ENCODE peak calls at places on chromosome 20, in ten cellular contexts. W is Calu3; R is mesenteric fat pad; I is cerebellar cortex; O is stromal cell of bone marrow; X is C1 segment of cervical spinal cord; B is hippocampal formation; E is stimulated activated CD4-positive, alpha-beta T cell treated with anti-CD3 and anti-CD28 coated beads, TNF-alpha, amount 100 ng/mL, for 4 hours; N is activated T-helper 1 cell treated with anti-CD3 and anti-CD28 coated beads, Interleukin-2, amount 50 U/mL, for 16 hours; S is GM03348. P is an unnamed sample.

GRCh38 chr20:5080384-5080877 is 39.3 kb downstream of the PCNA start:
- DNase-seq in W (no peak), R (peak), I (no peak), O (peak), X (peak), B (no peak), E (no peak), N (no peak), S (peak), P (peak)

GRCh38 chr20:48538058-48538825 is 289.6 kb downstream of the PREX1 start:
- DNase-seq in W (peak), R (no peak), I (no peak), O (peak), X (no peak), B (no peak), E (no peak), N (no peak), S (peak), P (peak)

GRCh38 chr20:25336561-25337422 is 53.8 kb downstream of the ABHD12 start:
- DNase-seq in W (no peak), R (no peak), I (peak), O (peak), X (no peak), B (peak), E (no peak), N (no peak), S (no peak), P (peak)

GRCh38 chr20:7113577-7114466 is 346.3 kb downstream of the BMP2 start:
- DNase-seq in W (peak), R (no peak), I (peak), O (peak), X (peak), B (peak), E (no peak), N (no peak), S (peak), P (peak)

GRCh38 chr20:59567585-59568508 is 36.5 kb upstream of the PHACTR3 start:
- DNase-seq in W (no peak), R (peak), I (no peak), O (no peak), X (no peak), B (no peak), E (no peak), N (no peak), S (no peak), P (no peak)

GRCh38 chr20:57662313-57663240 is 42.4 kb upstream of the ZBP1 start:
- DNase-seq in W (no peak), R (peak), I (no peak), O (no peak), X (no peak), B (no peak), E (no peak), N (no peak), S (no peak), P (no peak)

GRCh38 chr20:12166053-12166717 is 248.5 kb downstream of the BTBD3 start:
- DNase-seq in W (no peak), R (no peak), I (no peak), O (peak), X (no peak), B (no peak), E (no peak), N (no peak), S (peak), P (peak)

GRCh38 chr20:20207291-20207690 is 155.0 kb downstream of the CFAP61 start:
- DNase-seq in W (no peak), R (no peak), I (peak), O (no peak), X (no peak), B (no peak), E (no peak), N (no peak), S (no peak), P (no peak)

GRCh38 chr20:57086066-57086465 is 180.4 kb downstream of the BMP7 start:
- DNase-seq in W (no peak), R (no peak), I (no peak), O (no peak), X (no peak), B (no peak), E (no peak), N (no peak), S (no peak), P (no peak)

GRCh38 chr20:23533161-23533560 is 35.1 kb downstream of the CST9L start:
- DNase-seq in W (no peak), R (no peak), I (no peak), O (no peak), X (no peak), B (no peak), E (no peak), N (no peak), S (no peak), P (no peak)

GRCh38 chr20:24993337-24994185 is 1.0 kb upstream of the APMAP start:
- DNase-seq in W (no peak), R (no peak), I (peak), O (peak), X (no peak), B (peak), E (no peak), N (no peak), S (peak), P (peak)

GRCh38 chr20:840858-841567 is 7.5 kb downstream of the FAM110A start:
- DNase-seq in W (peak), R (no peak), I (no peak), O (no peak), X (no peak), B (no peak), E (no peak), N (no peak), S (no peak), P (peak)

GRCh38 chr20:51565741-51566140 is 23.2 kb upstream of the NFATC2 start:
- DNase-seq in W (no peak), R (no peak), I (peak), O (no peak), X (no peak), B (no peak), E (no peak), N (no peak), S (peak), P (peak)

GRCh38 chr20:44646641-44647274 is 4.7 kb downstream of the ADA start:
- DNase-seq in W (no peak), R (no peak), I (no peak), O (no peak), X (no peak), B (no peak), E (no peak), N (no peak), S (peak), P (peak)

GRCh38 chr20:44209691-44210421 is 715 bp downstream of the OSER1 start:
- DNase-seq in W (no peak), R (no peak), I (no peak), O (no peak), X (peak), B (no peak), E (no peak), N (no peak), S (peak), P (peak)

GRCh38 chr20:11926599-11926998 is 8.9 kb downstream of the BTBD3 start:
- DNase-seq in W (no peak), R (no peak), I (no peak), O (no peak), X (no peak), B (peak), E (no peak), N (no peak), S (no peak), P (no peak)

GRCh38 chr20:40770564-40771307 is 81.7 kb upstream of the MAFB start:
- DNase-seq in W (no peak), R (no peak), I (no peak), O (no peak), X (peak), B (no peak), E (no peak), N (no peak), S (no peak), P (no peak)

GRCh38 chr20:5402903-5403531 is 86.3 kb upstream of the PROKR2 start:
- DNase-seq in W (peak), R (no peak), I (peak), O (no peak), X (no peak), B (no peak), E (no peak), N (no peak), S (peak), P (peak)

GRCh38 chr20:9532069-9532809 is 17.8 kb downstream of the LAMP5 start:
- DNase-seq in W (no peak), R (no peak), I (peak), O (no peak), X (no peak), B (no peak), E (no peak), N (no peak), S (no peak), P (no peak)

GRCh38 chr20:50305636-50306477 is 115.2 kb downstream of the CEBPB start:
- DNase-seq in W (no peak), R (no peak), I (no peak), O (no peak), X (no peak), B (no peak), E (no peak), N (no peak), S (no peak), P (peak)

GRCh38 chr20:15491564-15491963 is 1081.7 kb downstream of the KIF16B start:
- DNase-seq in W (peak), R (no peak), I (no peak), O (no peak), X (no peak), B (no peak), E (no peak), N (no peak), S (no peak), P (no peak)

GRCh38 chr20:44017905-44018683 is 103.4 kb downstream of the TOX2 start:
- DNase-seq in W (peak), R (peak), I (peak), O (peak), X (no peak), B (no peak), E (no peak), N (no peak), S (peak), P (peak)

GRCh38 chr20:47038581-47039560 is 144.2 kb downstream of the EYA2 start:
- DNase-seq in W (no peak), R (no peak), I (peak), O (no peak), X (no peak), B (no peak), E (no peak), N (no peak), S (no peak), P (peak)

GRCh38 chr20:51966296-51966971 is 164.1 kb upstream of the SALL4 start:
- DNase-seq in W (peak), R (peak), I (peak), O (peak), X (peak), B (peak), E (no peak), N (no peak), S (peak), P (peak)

GRCh38 chr20:47456952-47457724 is 44.5 kb upstream of the NCOA3 start:
- DNase-seq in W (peak), R (no peak), I (no peak), O (peak), X (no peak), B (no peak), E (no peak), N (no peak), S (peak), P (peak)

GRCh38 chr20:24862606-24863005 is 86.5 kb upstream of the CST7 start:
- DNase-seq in W (no peak), R (peak), I (no peak), O (no peak), X (no peak), B (no peak), E (no peak), N (no peak), S (no peak), P (no peak)

GRCh38 chr20:417801-418342 is 9.8 kb downstream of the RBCK1 start:
- DNase-seq in W (no peak), R (no peak), I (no peak), O (no peak), X (no peak), B (no peak), E (no peak), N (no peak), S (no peak), P (no peak)

GRCh38 chr20:18056174-18057105 is 1.3 kb downstream of the OVOL2 start:
- DNase-seq in W (peak), R (no peak), I (no peak), O (no peak), X (no peak), B (no peak), E (no peak), N (no peak), S (no peak), P (peak)

GRCh38 chr20:43565758-43566104 is 6.9 kb downstream of the SGK2 start:
- DNase-seq in W (no peak), R (no peak), I (peak), O (no peak), X (peak), B (peak), E (no peak), N (no peak), S (no peak), P (no peak)

GRCh38 chr20:43220612-43221011 is 30.9 kb upstream of the PTPRT start:
- DNase-seq in W (no peak), R (no peak), I (no peak), O (no peak), X (no peak), B (no peak), E (no peak), N (no peak), S (no peak), P (peak)

GRCh38 chr20:2693286-2693995 is 861 bp downstream of the EBF4 start:
- DNase-seq in W (peak), R (peak), I (no peak), O (no peak), X (no peak), B (peak), E (peak), N (no peak), S (peak), P (peak)

GRCh38 chr20:35232575-35232974 is 6.1 kb downstream of the MMP24 start:
- DNase-seq in W (no peak), R (no peak), I (peak), O (peak), X (no peak), B (no peak), E (no peak), N (no peak), S (peak), P (peak)

GRCh38 chr20:62352402-62353288 is 14.5 kb downstream of the LAMA5 start:
- DNase-seq in W (no peak), R (no peak), I (peak), O (no peak), X (peak), B (peak), E (no peak), N (no peak), S (no peak), P (no peak)

GRCh38 chr20:38132910-38133501 is 32.1 kb downstream of the TGM2 start:
- DNase-seq in W (no peak), R (no peak), I (no peak), O (no peak), X (no peak), B (no peak), E (no peak), N (no peak), S (no peak), P (no peak)

GRCh38 chr20:56808732-56809131 is 179.6 kb downstream of the TFAP2C start:
- DNase-seq in W (no peak), R (no peak), I (no peak), O (no peak), X (no peak), B (no peak), E (no peak), N (no peak), S (no peak), P (no peak)

P was measured in GM23248.